ENCODE peak calls at places on chromosomes 11 and 22, in eight cellular contexts. One of them, this sample, is unnamed.

GRCh38 chr22:25448435-25449051 is 115.9 kb upstream of the GRK3 start:
- DNase-seq in esophagus squamous epithelium: no peak
- DNase-seq in vagina: no peak
- DNase-seq in tibial nerve: no peak
- DNase-seq in adrenal gland: no peak
- DNase-seq in sigmoid colon: no peak
- DNase-seq in spleen: no peak
- DNase-seq in ovary: no peak
- DNase-seq in this sample: no peak

GRCh38 chr22:48414662-48415061 is 1413.0 kb downstream of the BRD1 start:
- DNase-seq in spleen: no peak
- DNase-seq in esophagus squamous epithelium: no peak
- DNase-seq in vagina: no peak
- DNase-seq in sigmoid colon: no peak
- DNase-seq in adrenal gland: no peak
- DNase-seq in ovary: no peak
- DNase-seq in tibial nerve: no peak
- DNase-seq in this sample: no peak

GRCh38 chr22:40634119-40634903 is 2.2 kb downstream of the MRTFA start:
- DNase-seq in tibial nerve: no peak
- DNase-seq in sigmoid colon: peak
- DNase-seq in spleen: no peak
- DNase-seq in vagina: no peak
- DNase-seq in ovary: no peak
- DNase-seq in adrenal gland: no peak
- DNase-seq in esophagus squamous epithelium: no peak
- DNase-seq in this sample: no peak

GRCh38 chr11:19409307-19409706 is 168.6 kb upstream of the E2F8 start:
- DNase-seq in sigmoid colon: no peak
- DNase-seq in vagina: peak
- DNase-seq in spleen: no peak
- DNase-seq in adrenal gland: no peak
- DNase-seq in esophagus squamous epithelium: no peak
- DNase-seq in tibial nerve: no peak
- DNase-seq in ovary: no peak
- DNase-seq in this sample: peak

GRCh38 chr22:26585104-26585790 is 4.7 kb downstream of the TPST2 start:
- DNase-seq in ovary: peak
- DNase-seq in adrenal gland: peak
- DNase-seq in sigmoid colon: peak
- DNase-seq in vagina: no peak
- DNase-seq in spleen: peak
- DNase-seq in tibial nerve: no peak
- DNase-seq in esophagus squamous epithelium: no peak
- DNase-seq in this sample: peak

GRCh38 chr22:47940211-47940610 is 1177.8 kb downstream of the TBC1D22A start:
- DNase-seq in tibial nerve: no peak
- DNase-seq in vagina: no peak
- DNase-seq in adrenal gland: no peak
- DNase-seq in ovary: no peak
- DNase-seq in sigmoid colon: no peak
- DNase-seq in spleen: no peak
- DNase-seq in esophagus squamous epithelium: no peak
- DNase-seq in this sample: no peak

GRCh38 chr22:19608114-19608494 is 83.9 kb upstream of the CLDN5 start:
- DNase-seq in vagina: no peak
- DNase-seq in tibial nerve: no peak
- DNase-seq in ovary: no peak
- DNase-seq in sigmoid colon: no peak
- DNase-seq in spleen: no peak
- DNase-seq in esophagus squamous epithelium: no peak
- DNase-seq in adrenal gland: no peak
- DNase-seq in this sample: no peak

GRCh38 chr11:118746988-118747585 is 43.9 kb downstream of the DDX6 start:
- DNase-seq in ovary: no peak
- DNase-seq in esophagus squamous epithelium: no peak
- DNase-seq in spleen: no peak
- DNase-seq in adrenal gland: no peak
- DNase-seq in sigmoid colon: no peak
- DNase-seq in tibial nerve: no peak
- DNase-seq in vagina: no peak
- DNase-seq in this sample: no peak

GRCh38 chr22:49827307-49827852 is 293 bp downstream of the BRD1 start:
- DNase-seq in ovary: no peak
- DNase-seq in esophagus squamous epithelium: no peak
- DNase-seq in tibial nerve: no peak
- DNase-seq in adrenal gland: no peak
- DNase-seq in sigmoid colon: no peak
- DNase-seq in vagina: no peak
- DNase-seq in spleen: no peak
- DNase-seq in this sample: no peak

GRCh38 chr11:73288873-73289707 is 17.0 kb downstream of the P2RY6 start:
- DNase-seq in esophagus squamous epithelium: peak
- DNase-seq in ovary: peak
- DNase-seq in adrenal gland: peak
- DNase-seq in spleen: peak
- DNase-seq in tibial nerve: no peak
- DNase-seq in sigmoid colon: peak
- DNase-seq in vagina: no peak
- DNase-seq in this sample: peak

GRCh38 chr11:78072455-78072854 is 7.2 kb downstream of the NDUFC2 start:
- DNase-seq in esophagus squamous epithelium: no peak
- DNase-seq in tibial nerve: no peak
- DNase-seq in sigmoid colon: no peak
- DNase-seq in ovary: no peak
- DNase-seq in spleen: no peak
- DNase-seq in adrenal gland: no peak
- DNase-seq in vagina: no peak
- DNase-seq in this sample: no peak

GRCh38 chr22:20536590-20537324 is 29.3 kb downstream of the MED15 start:
- DNase-seq in sigmoid colon: no peak
- DNase-seq in spleen: peak
- DNase-seq in ovary: no peak
- DNase-seq in tibial nerve: no peak
- DNase-seq in adrenal gland: no peak
- DNase-seq in vagina: no peak
- DNase-seq in esophagus squamous epithelium: no peak
- DNase-seq in this sample: no peak

GRCh38 chr11:86698634-86699033 is 26.2 kb upstream of the ME3 start:
- DNase-seq in ovary: no peak
- DNase-seq in spleen: no peak
- DNase-seq in sigmoid colon: no peak
- DNase-seq in vagina: no peak
- DNase-seq in tibial nerve: no peak
- DNase-seq in esophagus squamous epithelium: no peak
- DNase-seq in adrenal gland: no peak
- DNase-seq in this sample: no peak

GRCh38 chr11:87851234-87851633 is 324.0 kb downstream of the RAB38 start:
- DNase-seq in esophagus squamous epithelium: no peak
- DNase-seq in ovary: no peak
- DNase-seq in sigmoid colon: no peak
- DNase-seq in spleen: no peak
- DNase-seq in vagina: no peak
- DNase-seq in tibial nerve: no peak
- DNase-seq in adrenal gland: no peak
- DNase-seq in this sample: no peak

GRCh38 chr11:44404323-44404705 is 94.4 kb upstream of the ALX4 start:
- DNase-seq in vagina: no peak
- DNase-seq in tibial nerve: no peak
- DNase-seq in adrenal gland: no peak
- DNase-seq in spleen: no peak
- DNase-seq in ovary: no peak
- DNase-seq in sigmoid colon: no peak
- DNase-seq in esophagus squamous epithelium: no peak
- DNase-seq in this sample: no peak

GRCh38 chr11:33530824-33531223 is 169.8 kb downstream of the C11orf91 start:
- DNase-seq in tibial nerve: no peak
- DNase-seq in esophagus squamous epithelium: no peak
- DNase-seq in vagina: no peak
- DNase-seq in sigmoid colon: no peak
- DNase-seq in adrenal gland: no peak
- DNase-seq in ovary: no peak
- DNase-seq in spleen: no peak
- DNase-seq in this sample: no peak

GRCh38 chr11:2204361-2205213 is 33.0 kb upstream of the TH start:
- DNase-seq in tibial nerve: no peak
- DNase-seq in spleen: peak
- DNase-seq in sigmoid colon: peak
- DNase-seq in vagina: no peak
- DNase-seq in adrenal gland: peak
- DNase-seq in ovary: peak
- DNase-seq in esophagus squamous epithelium: no peak
- DNase-seq in this sample: no peak

GRCh38 chr11:10807629-10808552 is 835 bp downstream of the EIF4G2 start:
- DNase-seq in spleen: peak
- DNase-seq in vagina: peak
- DNase-seq in ovary: peak
- DNase-seq in esophagus squamous epithelium: peak
- DNase-seq in adrenal gland: peak
- DNase-seq in tibial nerve: peak
- DNase-seq in sigmoid colon: peak
- DNase-seq in this sample: peak
- TF ChIP-seq POLR2A in spleen: no peak
- TF ChIP-seq POLR2A in vagina: no peak
- TF ChIP-seq POLR2A in ovary: no peak
- TF ChIP-seq POLR2A in esophagus squamous epithelium: no peak
- TF ChIP-seq POLR2A in adrenal gland: peak
- TF ChIP-seq POLR2A in tibial nerve: no peak
- TF ChIP-seq POLR2A in sigmoid colon: no peak
- TF ChIP-seq POLR2A in this sample: no peak

GRCh38 chr11:66766681-66767080 is 37.7 kb upstream of the SPTBN2 start:
- DNase-seq in ovary: no peak
- DNase-seq in adrenal gland: no peak
- DNase-seq in tibial nerve: no peak
- DNase-seq in spleen: no peak
- DNase-seq in sigmoid colon: no peak
- DNase-seq in vagina: no peak
- DNase-seq in esophagus squamous epithelium: no peak
- DNase-seq in this sample: no peak
- H3K27ac ChIP-seq in ovary: no peak
- H3K27ac ChIP-seq in adrenal gland: no peak
- H3K27ac ChIP-seq in tibial nerve: no peak
- H3K27ac ChIP-seq in spleen: no peak
- H3K27ac ChIP-seq in sigmoid colon: no peak
- H3K27ac ChIP-seq in vagina: no peak
- H3K27ac ChIP-seq in esophagus squamous epithelium: no peak
- H3K27ac ChIP-seq in this sample: no peak

DNA sequence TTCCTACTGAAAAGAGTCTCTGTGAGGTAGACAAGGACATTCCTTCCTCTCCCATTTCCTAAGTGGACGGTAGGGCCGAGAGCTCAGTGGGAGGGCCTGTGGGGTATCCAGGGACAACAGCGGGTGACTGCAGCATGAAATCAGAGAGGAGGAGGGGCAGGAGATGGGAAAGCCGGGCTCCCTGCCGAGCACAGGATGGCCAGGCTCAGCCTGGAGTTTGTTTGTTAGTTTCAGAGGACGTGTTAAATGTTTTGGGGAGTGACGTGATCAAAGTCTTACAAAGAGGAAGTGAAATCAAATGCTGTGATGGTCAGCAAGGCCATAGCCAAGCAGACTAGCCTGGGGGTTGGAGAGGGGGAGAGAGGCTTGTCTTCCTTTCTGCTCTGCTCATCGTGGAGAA is 152.7 kb downstream of the ADAMTS15 start:
- DNase-seq in esophagus squamous epithelium: no peak
- DNase-seq in vagina: no peak
- DNase-seq in sigmoid colon: peak
- DNase-seq in ovary: peak
- DNase-seq in spleen: no peak
- DNase-seq in tibial nerve: peak
- DNase-seq in adrenal gland: peak
- DNase-seq in this sample: peak
- TF ChIP-seq POLR2A in esophagus squamous epithelium: no peak
- TF ChIP-seq POLR2A in vagina: no peak
- TF ChIP-seq POLR2A in sigmoid colon: no peak
- TF ChIP-seq POLR2A in ovary: no peak
- TF ChIP-seq POLR2A in spleen: no peak
- TF ChIP-seq POLR2A in tibial nerve: no peak
- TF ChIP-seq POLR2A in adrenal gland: no peak
- TF ChIP-seq POLR2A in this sample: no peak

GRCh38 chr11:101128571-101129202 is 926 bp downstream of the PGR start:
- DNase-seq in esophagus squamous epithelium: no peak
- DNase-seq in adrenal gland: no peak
- DNase-seq in tibial nerve: no peak
- DNase-seq in ovary: peak
- DNase-seq in vagina: no peak
- DNase-seq in spleen: peak
- DNase-seq in sigmoid colon: peak
- DNase-seq in this sample: no peak

GRCh38 chr11:101127348-101127698 is 2.3 kb downstream of the PGR start:
- DNase-seq in esophagus squamous epithelium: no peak
- DNase-seq in spleen: no peak
- DNase-seq in ovary: no peak
- DNase-seq in tibial nerve: peak
- DNase-seq in adrenal gland: no peak
- DNase-seq in vagina: no peak
- DNase-seq in sigmoid colon: peak
- DNase-seq in this sample: peak

GRCh38 chr11:101129203-101129943 is at the start of gene PGR:
- DNase-seq in sigmoid colon: no peak
- DNase-seq in ovary: peak
- DNase-seq in tibial nerve: peak
- DNase-seq in esophagus squamous epithelium: no peak
- DNase-seq in spleen: no peak
- DNase-seq in adrenal gland: peak
- DNase-seq in vagina: no peak
- DNase-seq in this sample: peak

GRCh38 chr11:101127699-101128570 is 1.7 kb downstream of the PGR start:
- DNase-seq in tibial nerve: no peak
- DNase-seq in ovary: peak
- DNase-seq in sigmoid colon: peak
- DNase-seq in adrenal gland: peak
- DNase-seq in spleen: peak
- DNase-seq in vagina: no peak
- DNase-seq in esophagus squamous epithelium: no peak
- DNase-seq in this sample: peak

DNA sequence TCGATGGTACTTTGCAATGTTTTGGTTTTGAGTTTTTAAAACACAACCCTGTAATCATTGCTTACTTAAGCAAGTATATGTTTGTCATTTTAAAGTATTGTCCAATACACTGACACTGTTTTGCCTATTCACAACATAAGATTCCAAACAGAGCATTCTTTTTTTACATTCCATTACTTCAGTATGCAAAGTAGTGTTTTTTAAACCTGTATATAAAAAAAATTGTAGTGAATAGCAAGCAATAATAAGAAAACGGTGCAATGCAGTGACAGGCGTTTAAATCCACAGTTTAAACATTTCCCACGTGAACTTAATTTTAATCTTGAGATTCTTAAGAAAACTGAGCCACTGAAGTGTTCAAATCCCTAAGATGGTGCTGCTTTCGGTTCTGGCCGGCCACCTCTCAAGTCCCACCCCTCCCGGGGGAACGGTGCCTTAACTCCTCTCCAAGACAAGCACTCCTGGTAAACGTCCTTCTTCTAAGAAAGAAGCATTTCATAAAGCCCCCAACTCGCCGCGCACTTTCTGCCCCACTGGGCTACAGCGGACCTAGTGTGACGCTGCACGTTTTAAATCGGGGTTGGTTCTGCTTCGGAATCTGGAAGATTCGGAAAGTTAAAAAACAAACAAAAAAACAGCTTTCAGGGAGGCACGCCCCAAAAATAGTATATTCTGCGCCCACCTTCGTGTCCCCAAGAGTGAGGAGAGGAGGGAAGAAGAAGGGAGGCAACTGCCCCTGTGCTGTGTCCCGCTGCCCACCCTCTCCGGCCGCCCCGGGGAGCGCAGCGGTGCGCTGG is 2.9 kb downstream of the PGR start:
- DNase-seq in ovary: peak
- DNase-seq in vagina: no peak
- DNase-seq in spleen: no peak
- DNase-seq in tibial nerve: peak
- DNase-seq in sigmoid colon: no peak
- DNase-seq in esophagus squamous epithelium: no peak
- DNase-seq in adrenal gland: peak
- DNase-seq in this sample: peak
- H3K27ac ChIP-seq in ovary: peak
- H3K27ac ChIP-seq in vagina: peak
- H3K27ac ChIP-seq in spleen: peak
- H3K27ac ChIP-seq in tibial nerve: peak
- H3K27ac ChIP-seq in sigmoid colon: peak
- H3K27ac ChIP-seq in esophagus squamous epithelium: peak
- H3K27ac ChIP-seq in adrenal gland: no peak
- H3K27ac ChIP-seq in this sample: peak

This sample was measured in thyroid gland.